ENCODE peak calls at places on chromosomes 1 and 21, in six cellular contexts. One of them, this sample, is unnamed.

GRCh38 chr1:90964444-90965035 is 57.3 kb downstream of the ZNF644 start:
- DNase-seq in lower lobe of right lung: no peak
- DNase-seq in fibroblast of pulmonary artery: peak; percentile 45
- DNase-seq in fibroblast of mammary gland: peak; percentile 29
- DNase-seq in cardiac muscle cell: peak; percentile 40
- DNase-seq in Karpas-422: peak; percentile 54
- DNase-seq in this sample: peak; percentile 4

GRCh38 chr1:58852731-58853485 is 69.1 kb upstream of the JUN start:
- DNase-seq in lower lobe of right lung: no peak
- DNase-seq in fibroblast of pulmonary artery: no peak
- DNase-seq in fibroblast of mammary gland: no peak
- DNase-seq in cardiac muscle cell: no peak
- DNase-seq in Karpas-422: no peak
- DNase-seq in this sample: no peak

GRCh38 chr1:70204578-70204977 is 801 bp downstream of the LRRC40 start:
- DNase-seq in lower lobe of right lung: no peak
- DNase-seq in fibroblast of pulmonary artery: no peak
- DNase-seq in fibroblast of mammary gland: peak; percentile 23
- DNase-seq in cardiac muscle cell: no peak
- DNase-seq in Karpas-422: peak; percentile 56
- DNase-seq in this sample: no peak

GRCh38 chr1:214808845-214809460 is 206.0 kb downstream of the CENPF start:
- DNase-seq in lower lobe of right lung: no peak
- DNase-seq in fibroblast of pulmonary artery: peak; percentile 61
- DNase-seq in fibroblast of mammary gland: peak; percentile 78
- DNase-seq in cardiac muscle cell: peak; percentile 60
- DNase-seq in Karpas-422: peak; percentile 61
- DNase-seq in this sample: no peak

GRCh38 chr1:223714849-223715709 is 2.7 kb downstream of the CAPN2 start:
- DNase-seq in lower lobe of right lung: peak; percentile 53
- DNase-seq in fibroblast of pulmonary artery: peak; percentile 47
- DNase-seq in fibroblast of mammary gland: peak; percentile 93
- DNase-seq in cardiac muscle cell: peak; percentile 88
- DNase-seq in Karpas-422: no peak
- DNase-seq in this sample: no peak

GRCh38 chr1:8663915-8664331 is 153.5 kb downstream of the RERE start:
- DNase-seq in lower lobe of right lung: peak; percentile 52
- DNase-seq in fibroblast of pulmonary artery: peak; percentile 79
- DNase-seq in fibroblast of mammary gland: peak; percentile 54
- DNase-seq in cardiac muscle cell: peak; percentile 74
- DNase-seq in Karpas-422: no peak
- DNase-seq in this sample: no peak

GRCh38 chr1:207903767-207904166 is 7.2 kb downstream of the CD34 start:
- DNase-seq in lower lobe of right lung: no peak
- DNase-seq in fibroblast of pulmonary artery: peak; percentile 50
- DNase-seq in fibroblast of mammary gland: peak; percentile 54
- DNase-seq in cardiac muscle cell: peak; percentile 40
- DNase-seq in Karpas-422: no peak
- DNase-seq in this sample: no peak

GRCh38 chr1:28074892-28075511 is 13.4 kb downstream of the EYA3 start:
- DNase-seq in lower lobe of right lung: no peak
- DNase-seq in fibroblast of pulmonary artery: no peak
- DNase-seq in fibroblast of mammary gland: no peak
- DNase-seq in cardiac muscle cell: no peak
- DNase-seq in Karpas-422: no peak
- DNase-seq in this sample: no peak

GRCh38 chr1:244675167-244675566 is 22.2 kb downstream of the DESI2 start:
- DNase-seq in lower lobe of right lung: no peak
- DNase-seq in fibroblast of pulmonary artery: no peak
- DNase-seq in fibroblast of mammary gland: no peak
- DNase-seq in cardiac muscle cell: no peak
- DNase-seq in Karpas-422: no peak
- DNase-seq in this sample: no peak

GRCh38 chr1:229452956-229453801 is 19.3 kb upstream of the ACTA1 start:
- DNase-seq in lower lobe of right lung: no peak
- DNase-seq in fibroblast of pulmonary artery: peak; percentile 55
- DNase-seq in fibroblast of mammary gland: peak; percentile 42
- DNase-seq in cardiac muscle cell: peak; percentile 47
- DNase-seq in Karpas-422: no peak
- DNase-seq in this sample: peak; percentile 2

GRCh38 chr1:53413175-53414001 is 45.8 kb upstream of the DMRTB1 start:
- DNase-seq in lower lobe of right lung: no peak
- DNase-seq in fibroblast of pulmonary artery: peak; percentile 55
- DNase-seq in fibroblast of mammary gland: peak; percentile 76
- DNase-seq in cardiac muscle cell: peak; percentile 60
- DNase-seq in Karpas-422: no peak
- DNase-seq in this sample: peak; percentile 82

GRCh38 chr1:26537951-26538352 is 8.4 kb downstream of the RPS6KA1 start:
- DNase-seq in lower lobe of right lung: peak; percentile 63
- DNase-seq in fibroblast of pulmonary artery: peak; percentile 60
- DNase-seq in fibroblast of mammary gland: peak; percentile 37
- DNase-seq in cardiac muscle cell: peak; percentile 59
- DNase-seq in Karpas-422: peak; percentile 77
- DNase-seq in this sample: no peak

GRCh38 chr1:27527857-27528700 is 38.1 kb upstream of the WASF2 start:
- DNase-seq in lower lobe of right lung: peak; percentile 83
- DNase-seq in fibroblast of pulmonary artery: no peak
- DNase-seq in fibroblast of mammary gland: no peak
- DNase-seq in cardiac muscle cell: peak; percentile 24
- DNase-seq in Karpas-422: peak; percentile 68
- DNase-seq in this sample: no peak

GRCh38 chr1:111281411-111281810 is 9.2 kb upstream of the CHIA start:
- DNase-seq in lower lobe of right lung: no peak
- DNase-seq in fibroblast of pulmonary artery: no peak
- DNase-seq in fibroblast of mammary gland: peak; percentile 42
- DNase-seq in cardiac muscle cell: peak; percentile 15
- DNase-seq in Karpas-422: no peak
- DNase-seq in this sample: no peak

GRCh38 chr1:218804014-218804785 is 369.5 kb upstream of the LYPLAL1 start:
- DNase-seq in lower lobe of right lung: no peak
- DNase-seq in fibroblast of pulmonary artery: no peak
- DNase-seq in fibroblast of mammary gland: peak; percentile 45
- DNase-seq in cardiac muscle cell: no peak
- DNase-seq in Karpas-422: peak; percentile 4
- DNase-seq in this sample: peak; percentile 45

GRCh38 chr1:54818461-54819194 is 17.5 kb upstream of the TTC22 start:
- DNase-seq in lower lobe of right lung: no peak
- DNase-seq in fibroblast of pulmonary artery: peak; percentile 31
- DNase-seq in fibroblast of mammary gland: peak; percentile 14
- DNase-seq in cardiac muscle cell: peak; percentile 46
- DNase-seq in Karpas-422: no peak
- DNase-seq in this sample: no peak

GRCh38 chr21:25556087-25556486 is 51.2 kb downstream of the MRPL39 start:
- DNase-seq in lower lobe of right lung: no peak
- DNase-seq in fibroblast of pulmonary artery: no peak
- DNase-seq in fibroblast of mammary gland: no peak
- DNase-seq in cardiac muscle cell: no peak
- DNase-seq in Karpas-422: no peak
- DNase-seq in this sample: no peak

GRCh38 chr1:23627065-23627464 is 64.5 kb upstream of the RPL11 start:
- DNase-seq in lower lobe of right lung: peak; percentile 57
- DNase-seq in fibroblast of pulmonary artery: no peak
- DNase-seq in fibroblast of mammary gland: no peak
- DNase-seq in cardiac muscle cell: no peak
- DNase-seq in Karpas-422: peak; percentile 35
- DNase-seq in this sample: no peak

GRCh38 chr1:85502625-85503083 is 37.7 kb upstream of the DDAH1 start:
- DNase-seq in lower lobe of right lung: no peak
- DNase-seq in fibroblast of pulmonary artery: peak; percentile 92
- DNase-seq in fibroblast of mammary gland: peak; percentile 84
- DNase-seq in cardiac muscle cell: peak; percentile 89
- DNase-seq in Karpas-422: peak; percentile 76
- DNase-seq in this sample: no peak

GRCh38 chr1:36650200-36651065 is 167.7 kb upstream of the CSF3R start:
- DNase-seq in lower lobe of right lung: peak; percentile 63
- DNase-seq in fibroblast of pulmonary artery: peak; percentile 55
- DNase-seq in fibroblast of mammary gland: peak; percentile 52
- DNase-seq in cardiac muscle cell: peak; percentile 59
- DNase-seq in Karpas-422: peak; percentile 89
- DNase-seq in this sample: peak; percentile 45

GRCh38 chr1:113453771-113454083 is 63.4 kb downstream of the MAGI3 start:
- DNase-seq in lower lobe of right lung: no peak
- DNase-seq in fibroblast of pulmonary artery: no peak
- DNase-seq in fibroblast of mammary gland: no peak
- DNase-seq in cardiac muscle cell: no peak
- DNase-seq in Karpas-422: no peak
- DNase-seq in this sample: no peak

GRCh38 chr1:110783292-110783918 is 89.5 kb upstream of the CD53 start:
- DNase-seq in lower lobe of right lung: peak; percentile 46
- DNase-seq in fibroblast of pulmonary artery: peak; percentile 64
- DNase-seq in fibroblast of mammary gland: peak; percentile 50
- DNase-seq in cardiac muscle cell: peak; percentile 69
- DNase-seq in Karpas-422: peak; percentile 82
- DNase-seq in this sample: peak; percentile 61

GRCh38 chr1:47931395-47931794 is 65.8 kb downstream of the TRABD2B start:
- DNase-seq in lower lobe of right lung: no peak
- DNase-seq in fibroblast of pulmonary artery: no peak
- DNase-seq in fibroblast of mammary gland: no peak
- DNase-seq in cardiac muscle cell: no peak
- DNase-seq in Karpas-422: peak; percentile 82
- DNase-seq in this sample: no peak

GRCh38 chr1:153404768-153405167 is 11.6 kb upstream of the S100A7A start:
- DNase-seq in lower lobe of right lung: peak; percentile 85
- DNase-seq in fibroblast of pulmonary artery: no peak
- DNase-seq in fibroblast of mammary gland: peak; percentile 9
- DNase-seq in cardiac muscle cell: no peak
- DNase-seq in Karpas-422: peak; percentile 75
- DNase-seq in this sample: peak; percentile 8

GRCh38 chr21:15706686-15707085 is 23.1 kb upstream of the USP25 start:
- DNase-seq in lower lobe of right lung: no peak
- DNase-seq in fibroblast of pulmonary artery: peak; percentile 99
- DNase-seq in fibroblast of mammary gland: peak; percentile 99
- DNase-seq in cardiac muscle cell: peak; percentile 96
- DNase-seq in Karpas-422: no peak
- DNase-seq in this sample: no peak

GRCh38 chr1:205228052-205228451 is 306 bp downstream of the TMCC2 start:
- DNase-seq in lower lobe of right lung: no peak
- DNase-seq in fibroblast of pulmonary artery: no peak
- DNase-seq in fibroblast of mammary gland: no peak
- DNase-seq in cardiac muscle cell: no peak
- DNase-seq in Karpas-422: peak; percentile 47
- DNase-seq in this sample: no peak

GRCh38 chr1:100328133-100328532 is 24.2 kb upstream of the CDC14A start:
- DNase-seq in lower lobe of right lung: no peak
- DNase-seq in fibroblast of pulmonary artery: no peak
- DNase-seq in fibroblast of mammary gland: no peak
- DNase-seq in cardiac muscle cell: no peak
- DNase-seq in Karpas-422: peak; percentile 56
- DNase-seq in this sample: no peak

GRCh38 chr1:179310271-179310670 is 16.7 kb downstream of the SOAT1 start:
- DNase-seq in lower lobe of right lung: no peak
- DNase-seq in fibroblast of pulmonary artery: peak; percentile 63
- DNase-seq in fibroblast of mammary gland: peak; percentile 92
- DNase-seq in cardiac muscle cell: peak; percentile 79
- DNase-seq in Karpas-422: no peak
- DNase-seq in this sample: no peak

GRCh38 chr1:24117722-24118409 is 5.9 kb upstream of the MYOM3 start:
- DNase-seq in lower lobe of right lung: peak; percentile 30
- DNase-seq in fibroblast of pulmonary artery: peak; percentile 23
- DNase-seq in fibroblast of mammary gland: peak; percentile 52
- DNase-seq in cardiac muscle cell: no peak
- DNase-seq in Karpas-422: no peak
- DNase-seq in this sample: no peak

GRCh38 chr1:33181038-33181861 is 593 bp downstream of the TRIM62 start:
- DNase-seq in lower lobe of right lung: peak; percentile 65
- DNase-seq in fibroblast of pulmonary artery: peak; percentile 37
- DNase-seq in fibroblast of mammary gland: peak; percentile 22
- DNase-seq in cardiac muscle cell: peak; percentile 48
- DNase-seq in Karpas-422: peak; percentile 71
- DNase-seq in this sample: no peak

GRCh38 chr1:198860371-198860770 is 221.5 kb downstream of the PTPRC start:
- DNase-seq in lower lobe of right lung: no peak
- DNase-seq in fibroblast of pulmonary artery: no peak
- DNase-seq in fibroblast of mammary gland: no peak
- DNase-seq in cardiac muscle cell: no peak
- DNase-seq in Karpas-422: no peak
- DNase-seq in this sample: no peak

GRCh38 chr1:30782361-30783243 is 25.0 kb upstream of the LAPTM5 start:
- DNase-seq in lower lobe of right lung: peak; percentile 81
- DNase-seq in fibroblast of pulmonary artery: peak; percentile 63
- DNase-seq in fibroblast of mammary gland: peak; percentile 41
- DNase-seq in cardiac muscle cell: peak; percentile 71
- DNase-seq in Karpas-422: peak; percentile 89
- DNase-seq in this sample: no peak

GRCh38 chr1:1161078-1161682 is 12.5 kb upstream of the TTLL10 start:
- DNase-seq in lower lobe of right lung: no peak
- DNase-seq in fibroblast of pulmonary artery: no peak
- DNase-seq in fibroblast of mammary gland: no peak
- DNase-seq in cardiac muscle cell: no peak
- DNase-seq in Karpas-422: no peak
- DNase-seq in this sample: no peak

GRCh38 chr1:11833900-11834299 is 13.7 kb downstream of the NPPA start:
- DNase-seq in lower lobe of right lung: no peak
- DNase-seq in fibroblast of pulmonary artery: no peak
- DNase-seq in fibroblast of mammary gland: no peak
- DNase-seq in cardiac muscle cell: no peak
- DNase-seq in Karpas-422: no peak
- DNase-seq in this sample: no peak
- H3K4me3 ChIP-seq in lower lobe of right lung: no peak overlapping the region
- H3K4me3 ChIP-seq in fibroblast of pulmonary artery: no peak overlapping the region
- H3K4me3 ChIP-seq in fibroblast of mammary gland: no peak overlapping the region
- H3K4me3 ChIP-seq in cardiac muscle cell: no peak overlapping the region
- H3K4me3 ChIP-seq in Karpas-422: no peak overlapping the region
- H3K4me3 ChIP-seq in this sample: no peak overlapping the region

DNA sequence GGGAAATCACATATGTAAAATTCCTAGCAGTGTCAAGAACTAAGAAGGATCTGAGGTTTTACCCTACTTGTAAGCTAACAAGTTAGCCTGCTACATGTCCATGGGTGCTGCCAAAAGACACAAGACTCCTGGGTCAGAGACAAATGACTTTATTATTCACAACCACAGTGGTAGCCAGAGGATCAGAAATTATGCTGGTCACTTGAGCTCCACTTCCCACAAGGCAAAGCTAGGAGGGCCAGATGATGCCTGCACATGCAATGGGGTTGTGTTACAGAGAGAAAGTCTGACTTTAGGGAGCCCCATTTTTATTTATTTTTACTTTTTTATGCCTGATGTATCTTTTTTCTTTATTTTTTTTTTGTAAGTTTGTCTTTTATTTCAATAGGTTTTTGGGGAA is 136.8 kb downstream of the S1PR1 start:
- DNase-seq in lower lobe of right lung: no peak
- DNase-seq in fibroblast of pulmonary artery: no peak
- DNase-seq in fibroblast of mammary gland: no peak
- DNase-seq in cardiac muscle cell: no peak
- DNase-seq in Karpas-422: no peak
- DNase-seq in this sample: no peak
- H3K4me3 ChIP-seq in lower lobe of right lung: no peak overlapping the region
- H3K4me3 ChIP-seq in fibroblast of pulmonary artery: no peak overlapping the region
- H3K4me3 ChIP-seq in fibroblast of mammary gland: no peak overlapping the region
- H3K4me3 ChIP-seq in cardiac muscle cell: no peak overlapping the region
- H3K4me3 ChIP-seq in Karpas-422: no peak overlapping the region
- H3K4me3 ChIP-seq in this sample: no peak overlapping the region

GRCh38 chr1:9996624-9997582 is at the start of gene RBP7:
- DNase-seq in lower lobe of right lung: peak; percentile 68
- DNase-seq in fibroblast of pulmonary artery: no peak
- DNase-seq in fibroblast of mammary gland: no peak
- DNase-seq in cardiac muscle cell: no peak
- DNase-seq in Karpas-422: no peak
- DNase-seq in this sample: no peak
- H3K4me3 ChIP-seq in lower lobe of right lung: peak within 1 kb of the TSS; percentile 59
- H3K4me3 ChIP-seq in fibroblast of pulmonary artery: peak within 1 kb of the TSS; percentile 17
- H3K4me3 ChIP-seq in fibroblast of mammary gland: no peak within 1 kb of the TSS
- H3K4me3 ChIP-seq in cardiac muscle cell: peak within 1 kb of the TSS; percentile 28
- H3K4me3 ChIP-seq in Karpas-422: no peak within 1 kb of the TSS
- H3K4me3 ChIP-seq in this sample: peak within 1 kb of the TSS; percentile 49

GRCh38 chr1:2231667-2232254 is 3.6 kb downstream of the SKI start:
- DNase-seq in lower lobe of right lung: peak; percentile 94
- DNase-seq in fibroblast of pulmonary artery: peak; percentile 90
- DNase-seq in fibroblast of mammary gland: peak; percentile 78
- DNase-seq in cardiac muscle cell: peak; percentile 90
- DNase-seq in Karpas-422: no peak
- DNase-seq in this sample: no peak
- H3K4me3 ChIP-seq in lower lobe of right lung: peak overlapping the region; percentile 64
- H3K4me3 ChIP-seq in fibroblast of pulmonary artery: peak overlapping the region; percentile 81
- H3K4me3 ChIP-seq in fibroblast of mammary gland: peak overlapping the region; percentile 60
- H3K4me3 ChIP-seq in cardiac muscle cell: peak overlapping the region; percentile 56
- H3K4me3 ChIP-seq in Karpas-422: no peak overlapping the region
- H3K4me3 ChIP-seq in this sample: peak overlapping the region; percentile 68

This sample was measured in Panc1.